ENCODE peak calls at places on chromosomes 7 and 10, in eight cellular contexts. C is adipocyte; G is CD8-positive, alpha-beta T cell; K is K562; W is lower lobe of right lung; E is transverse colon; Y is stomach; X is uterus. P is an unnamed sample. For H3K36me3, the result is how much of the 10 kb centered on the place peaks cover.

GRCh38 chr10:130557181-130557580 is 421.0 kb downstream of the GLRX3 start:
- DNase-seq in C (no peak), G (no peak), K (no peak), W (no peak), E (no peak), Y (no peak), X (no peak), P (no peak)

GRCh38 chr10:30114871-30115270 is 55.5 kb upstream of the JCAD start:
- DNase-seq in C (no peak), G (no peak), K (no peak), W (no peak), E (no peak), Y (no peak), X (no peak), P (no peak)

GRCh38 chr7:51634025-51634424 is 317.4 kb upstream of the COBL start:
- DNase-seq in C (no peak), G (no peak), K (no peak), W (no peak), E (no peak), Y (no peak), X (no peak), P (no peak)

GRCh38 chr10:119449760-119450461 is 92.6 kb downstream of the RGS10 start:
- DNase-seq in C (peak), G (no peak), K (no peak), W (peak), E (no peak), Y (no peak), X (peak), P (peak)

GRCh38 chr7:101832205-101832631 is 14.8 kb downstream of the CUX1 start:
- DNase-seq in C (no peak), G (no peak), K (no peak), W (no peak), E (no peak), Y (no peak), X (no peak), P (no peak)

GRCh38 chr10:46560381-46560780 is 3.9 kb upstream of the GPRIN2 start:
- DNase-seq in C (no peak), G (peak), K (no peak), W (peak), E (peak), Y (peak), X (no peak), P (no peak)

GRCh38 chr10:131683281-131683861 is 217.4 kb upstream of the PPP2R2D start:
- DNase-seq in C (no peak), G (no peak), K (no peak), W (no peak), E (no peak), Y (no peak), X (no peak), P (no peak)

GRCh38 chr7:696426-697258 is 29.9 kb upstream of the DNAAF5 start:
- DNase-seq in C (no peak), G (no peak), K (no peak), W (no peak), E (no peak), Y (no peak), X (no peak), P (no peak)

GRCh38 chr7:27305854-27306253 is 63.3 kb downstream of the EVX1 start:
- DNase-seq in C (no peak), G (no peak), K (no peak), W (no peak), E (no peak), Y (no peak), X (no peak), P (no peak)

GRCh38 chr7:112938895-112939588 is 147.6 kb downstream of the GPR85 start:
- DNase-seq in C (peak), G (peak), K (peak), W (peak), E (peak), Y (no peak), X (peak), P (peak)

GRCh38 chr7:6460303-6460702 is 12.5 kb upstream of the DAGLB start:
- DNase-seq in C (no peak), G (no peak), K (no peak), W (no peak), E (no peak), Y (peak), X (no peak), P (no peak)

GRCh38 chr7:155190608-155191536 is 106.8 kb upstream of the INSIG1 start:
- DNase-seq in C (peak), G (peak), K (peak), W (peak), E (peak), Y (peak), X (peak), P (peak)

GRCh38 chr10:125012851-125013528 is 71.1 kb downstream of the ZRANB1 start:
- DNase-seq in C (no peak), G (no peak), K (no peak), W (peak), E (peak), Y (no peak), X (no peak), P (no peak)

GRCh38 chr10:106557053-106557452 is 607.5 kb downstream of the SORCS1 start:
- DNase-seq in C (peak), G (no peak), K (no peak), W (no peak), E (no peak), Y (no peak), X (no peak), P (no peak)

GRCh38 chr7:127374181-127374580 is 18.3 kb downstream of the ZNF800 start:
- DNase-seq in C (no peak), G (no peak), K (no peak), W (no peak), E (no peak), Y (no peak), X (no peak), P (no peak)
- H3K36me3 ChIP-seq in C (half or more), G (under half), K (half or more), W (half or more), E (under half), Y (half or more), X (under half), P (under half)

GRCh38 chr7:92110857-92111256 is 23.4 kb downstream of the CYP51A1 start:
- DNase-seq in C (no peak), G (no peak), K (no peak), W (no peak), E (no peak), Y (no peak), X (no peak), P (no peak)
- H3K36me3 ChIP-seq in C (half or more), G (under half), K (half or more), W (half or more), E (under half), Y (half or more), X (under half), P (under half)

DNA sequence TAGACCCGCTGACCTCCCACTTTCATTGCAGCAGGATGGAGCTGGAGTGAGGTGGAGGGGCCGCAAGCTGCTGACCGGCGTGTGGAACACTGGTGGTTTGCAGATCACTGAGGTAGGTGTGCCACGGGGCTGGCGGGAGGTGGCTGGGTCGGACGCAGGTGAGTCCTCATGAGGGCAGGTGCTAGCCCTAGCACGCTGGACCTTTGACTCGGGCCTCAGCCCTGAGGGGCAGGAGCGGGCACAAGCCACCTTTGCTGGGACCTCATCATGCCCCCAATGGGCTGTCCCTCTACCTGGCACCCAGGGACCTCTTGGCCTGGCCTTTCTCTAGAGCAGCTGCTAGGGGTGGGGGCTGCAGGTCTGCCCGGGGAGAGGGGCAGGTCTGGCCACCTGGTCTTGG is 93.3 kb downstream of the ZMIZ1 start:
- DNase-seq in C (no peak), G (no peak), K (no peak), W (no peak), E (no peak), Y (no peak), X (no peak), P (no peak)
- H3K36me3 ChIP-seq in C (under half), G (under half), K (under half), W (under half), E (under half), Y (under half), X (under half), P (half or more)

DNA sequence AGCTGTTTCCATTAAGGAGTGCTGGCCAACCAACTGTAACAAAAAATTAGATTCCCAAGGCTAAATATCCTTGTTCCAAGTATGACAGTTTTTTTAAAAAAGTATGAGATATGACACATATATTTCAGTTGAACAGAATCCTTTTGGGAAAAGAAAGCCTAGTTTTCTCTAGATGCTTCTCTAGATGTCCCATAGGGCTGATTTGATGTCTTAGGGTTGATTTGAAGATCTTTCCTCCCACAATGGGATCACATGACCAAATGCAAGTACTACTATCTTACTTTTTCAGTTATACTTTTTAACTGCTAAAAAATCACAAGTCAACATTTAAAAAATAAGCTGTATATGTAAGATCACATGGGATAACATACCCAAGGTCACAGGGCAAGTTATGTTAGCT is 3.7 kb downstream of the NAMPT start:
- DNase-seq in C (no peak), G (no peak), K (no peak), W (no peak), E (no peak), Y (no peak), X (no peak), P (no peak)
- H3K36me3 ChIP-seq in C (under half), G (under half), K (under half), W (under half), E (under half), Y (under half), X (under half), P (under half)

GRCh38 chr7:148789228-148789627 is 90.5 kb downstream of the CUL1 start:
- DNase-seq in C (no peak), G (no peak), K (no peak), W (no peak), E (no peak), Y (no peak), X (no peak), P (no peak)
- H3K36me3 ChIP-seq in C (half or more), G (under half), K (half or more), W (half or more), E (under half), Y (half or more), X (under half), P (under half)

GRCh38 chr10:48451969-48452878 is 145.7 kb downstream of the MAPK8 start:
- DNase-seq in C (no peak), G (no peak), K (no peak), W (no peak), E (no peak), Y (peak), X (no peak), P (no peak)
- H3K36me3 ChIP-seq in C (under half), G (under half), K (half or more), W (under half), E (under half), Y (under half), X (under half), P (under half)

DNA sequence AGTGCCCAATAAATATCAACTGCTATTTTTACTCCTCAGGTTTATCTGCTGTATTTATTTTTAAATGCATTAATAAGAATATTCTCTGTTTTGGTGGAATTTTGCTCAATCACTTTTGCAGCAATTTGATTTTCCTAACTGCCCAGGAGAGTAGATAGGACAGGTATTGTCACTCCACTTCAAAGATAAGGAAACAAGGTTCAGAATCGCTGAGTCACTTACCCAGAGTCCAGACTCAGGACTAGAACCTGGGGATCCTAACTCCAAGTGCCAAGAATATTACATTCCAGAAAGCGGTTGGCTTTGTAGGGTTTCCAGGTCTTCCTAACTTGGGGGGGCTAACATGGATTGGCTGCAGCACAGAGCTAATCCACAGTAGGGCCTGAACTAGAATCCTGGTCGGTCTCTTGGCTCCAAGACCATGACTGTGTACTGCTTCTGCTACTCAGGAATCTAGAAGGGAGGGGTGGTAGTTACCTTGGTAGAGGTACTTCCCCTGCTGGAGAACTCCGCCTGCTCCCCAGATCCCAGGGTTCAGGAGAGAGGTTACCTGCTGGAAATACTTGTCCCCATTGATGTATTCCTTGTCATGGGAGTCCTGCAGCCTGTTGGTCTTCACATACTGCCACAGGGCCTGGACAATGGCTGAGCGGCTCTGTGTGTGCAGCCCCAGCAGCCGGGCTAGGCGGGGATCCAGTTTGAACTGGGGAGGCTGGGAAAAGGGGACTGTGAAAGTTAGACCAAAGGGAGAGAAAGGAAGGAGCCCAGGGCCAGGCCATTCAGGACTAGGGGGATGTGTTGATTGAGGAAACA is 7.3 kb downstream of the SMARCD3 start:
- DNase-seq in C (no peak), G (no peak), K (no peak), W (no peak), E (no peak), Y (no peak), X (no peak), P (no peak)
- H3K36me3 ChIP-seq in C (half or more), G (under half), K (under half), W (half or more), E (under half), Y (half or more), X (under half), P (under half)

GRCh38 chr7:128094686-128095085 is 63.4 kb upstream of the LRRC4 start:
- DNase-seq in C (no peak), G (no peak), K (no peak), W (no peak), E (no peak), Y (no peak), X (no peak), P (no peak)
- H3K36me3 ChIP-seq in C (half or more), G (under half), K (half or more), W (half or more), E (under half), Y (half or more), X (under half), P (under half)

DNA sequence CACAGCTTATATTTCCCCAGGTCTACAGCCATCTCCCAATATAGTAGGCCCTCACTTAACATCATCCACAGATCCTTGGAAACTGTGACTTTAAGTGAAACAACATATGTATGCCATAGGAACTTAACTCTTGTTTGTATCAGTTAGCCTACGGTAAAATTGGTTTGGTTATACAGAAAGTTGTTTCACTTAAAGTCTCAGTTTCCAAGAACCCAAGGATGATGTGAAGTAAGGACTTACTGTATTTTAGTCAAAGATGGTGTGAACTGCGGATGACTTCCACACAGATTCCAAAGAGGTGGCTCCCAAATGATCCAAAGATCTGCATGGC is 56.4 kb upstream of the MRLN start:
- DNase-seq in C (no peak), G (no peak), K (no peak), W (no peak), E (no peak), Y (no peak), X (no peak), P (no peak)
- H3K36me3 ChIP-seq in C (half or more), G (under half), K (half or more), W (half or more), E (under half), Y (half or more), X (under half), P (under half)

DNA sequence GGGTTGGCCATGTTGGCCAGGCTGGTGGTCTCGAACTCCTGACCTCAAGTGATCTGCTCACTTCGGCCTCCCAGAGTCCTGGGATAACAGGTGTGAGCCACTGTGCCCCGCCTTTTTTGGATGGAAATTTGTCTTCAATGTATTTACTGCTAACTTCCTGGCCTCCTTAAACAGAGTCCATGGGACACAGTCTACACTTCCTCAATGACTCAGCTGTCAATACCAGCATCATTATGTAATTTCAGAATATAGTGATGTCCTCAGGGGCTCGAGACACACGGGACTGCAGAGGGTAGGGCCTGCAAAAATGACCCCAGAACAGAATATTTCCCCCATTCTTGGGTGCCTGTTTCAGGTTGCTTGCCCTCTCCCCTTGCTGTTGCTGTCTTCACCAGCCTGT is 31.1 kb downstream of the CAMK2G start:
- DNase-seq in C (no peak), G (no peak), K (no peak), W (no peak), E (no peak), Y (no peak), X (no peak), P (no peak)
- H3K36me3 ChIP-seq in C (half or more), G (under half), K (half or more), W (half or more), E (under half), Y (half or more), X (under half), P (under half)